ENCODE peak calls at places on chromosomes 11 and 22, in seven cellular contexts. E is CD8-positive, alpha-beta T cell; F is adrenal gland; A is cardiac muscle cell; G is H9; S is AG04450; U is right cardiac atrium. O is an unnamed sample.

GRCh38 chr22:26606611-26607010 is 11.2 kb downstream of the CRYBB1 start:
- DNase-seq in E (no peak), A (no peak), S (no peak), U (no peak), G (no peak), F (no peak), O (no peak)

GRCh38 chr11:3159296-3160190 is 5.6 kb downstream of the OSBPL5 start:
- DNase-seq in E (peak), F (no peak), A (peak), U (peak), S (no peak), G (no peak), O (no peak)

GRCh38 chr22:50136431-50137047 is 34.0 kb upstream of the PANX2 start:
- DNase-seq in E (no peak), F (no peak), U (peak), G (no peak), S (no peak), A (peak), O (peak)

GRCh38 chr22:41876275-41876674 is 38.6 kb downstream of the SHISA8 start:
- DNase-seq in E (no peak), A (no peak), F (no peak), S (no peak), U (no peak), G (no peak), O (no peak)

GRCh38 chr11:20031155-20032001 is 128.9 kb downstream of the DBX1 start:
- DNase-seq in A (no peak), E (no peak), F (no peak), S (peak), U (no peak), G (peak), O (peak)

GRCh38 chr11:70292863-70293262 is 22.4 kb downstream of the PPFIA1 start:
- DNase-seq in E (no peak), G (no peak), A (no peak), F (no peak), U (no peak), S (no peak), O (no peak)

GRCh38 chr11:43503417-43503816 is 144.7 kb downstream of the TTC17 start:
- DNase-seq in E (no peak), S (no peak), G (no peak), A (no peak), F (no peak), U (no peak), O (no peak)

GRCh38 chr11:11608783-11609232 is 13.0 kb downstream of the GALNT18 start:
- DNase-seq in F (no peak), U (no peak), S (no peak), E (no peak), G (no peak), A (no peak), O (peak)

GRCh38 chr22:27462190-27462589 is 339.4 kb downstream of the MN1 start:
- DNase-seq in E (no peak), A (no peak), G (no peak), U (no peak), F (no peak), S (no peak), O (no peak)

GRCh38 chr11:20045098-20045688 is 115.1 kb downstream of the DBX1 start:
- DNase-seq in A (no peak), S (no peak), G (no peak), U (peak), F (no peak), E (no peak), O (no peak)

GRCh38 chr22:26768986-26769385 is 111.6 kb downstream of the MIAT start:
- DNase-seq in S (no peak), E (no peak), U (no peak), F (no peak), G (no peak), A (no peak), O (no peak)

GRCh38 chr11:11036185-11037161 is 178.6 kb upstream of the ZBED5 start:
- DNase-seq in U (no peak), S (no peak), G (peak), F (peak), A (peak), E (peak), O (no peak)

GRCh38 chr11:134511255-134511654 is 99.2 kb upstream of the B3GAT1 start:
- DNase-seq in U (no peak), F (no peak), A (no peak), G (no peak), E (no peak), S (no peak), O (no peak)

GRCh38 chr11:68003846-68004550 is at the start of gene UNC93B1:
- DNase-seq in A (peak), F (peak), G (peak), U (peak), S (no peak), E (peak), O (peak)

GRCh38 chr22:43094551-43094950 is 5.4 kb upstream of the TTLL1 start:
- DNase-seq in F (no peak), S (no peak), G (no peak), A (no peak), E (no peak), U (no peak), O (no peak)

GRCh38 chr11:98587884-98588283 is 432.9 kb upstream of the CNTN5 start:
- DNase-seq in S (no peak), E (no peak), G (no peak), F (no peak), U (no peak), A (no peak), O (no peak)

GRCh38 chr11:97722721-97723120 is 1298.0 kb upstream of the CNTN5 start:
- DNase-seq in S (no peak), U (no peak), G (peak), A (no peak), E (no peak), F (no peak), O (no peak)

DNA sequence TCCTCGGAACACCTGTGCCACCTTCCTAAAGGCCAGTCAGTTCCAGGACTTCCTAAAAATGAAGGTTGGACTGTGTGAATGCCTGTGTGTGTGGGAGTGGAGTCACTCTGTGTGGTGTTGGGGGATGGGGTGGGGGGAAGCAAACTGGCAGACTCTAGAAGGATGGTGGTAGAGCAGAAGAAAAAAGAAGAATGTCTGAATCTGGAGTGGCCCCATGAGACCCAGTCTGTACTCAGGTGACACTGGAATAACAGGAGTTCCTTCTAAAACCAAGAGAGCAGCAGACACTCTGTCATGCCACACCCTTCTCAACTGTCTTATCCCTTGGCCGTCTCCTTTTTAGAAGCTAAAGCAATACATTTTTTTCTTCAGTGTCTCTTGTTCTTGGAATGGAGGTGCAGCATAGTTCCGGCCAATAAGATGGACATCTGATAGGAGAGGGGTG is 82.9 kb downstream of the MAML2 start:
- DNase-seq in F (no peak), G (no peak), S (no peak), A (no peak), E (no peak), U (no peak), O (no peak)
- H3K27ac ChIP-seq in F (no peak), G (no peak), S (peak), A (no peak), E (no peak), U (no peak), O (no peak)

GRCh38 chr22:48919187-48919590 is 908.5 kb downstream of the BRD1 start:
- DNase-seq in A (no peak), F (no peak), U (no peak), E (no peak), S (no peak), G (peak), O (no peak)

GRCh38 chr22:48920776-48921241 is 906.9 kb downstream of the BRD1 start:
- DNase-seq in F (no peak), A (no peak), E (no peak), G (peak), U (no peak), S (no peak), O (no peak)

GRCh38 chr22:48921411-48921903 is 906.2 kb downstream of the BRD1 start:
- DNase-seq in U (no peak), G (no peak), E (no peak), A (no peak), S (no peak), F (no peak), O (no peak)

GRCh38 chr22:48919851-48920589 is 907.7 kb downstream of the BRD1 start:
- DNase-seq in A (no peak), S (no peak), E (no peak), G (peak), F (no peak), U (no peak), O (no peak)

GRCh38 chr22:48918585-48919186 is 909.0 kb downstream of the BRD1 start:
- DNase-seq in A (no peak), G (peak), S (no peak), U (no peak), F (no peak), E (no peak), O (no peak)
- H3K27ac ChIP-seq in A (no peak), G (no peak), S (no peak), U (no peak), F (no peak), E (no peak), O (no peak)

DNA sequence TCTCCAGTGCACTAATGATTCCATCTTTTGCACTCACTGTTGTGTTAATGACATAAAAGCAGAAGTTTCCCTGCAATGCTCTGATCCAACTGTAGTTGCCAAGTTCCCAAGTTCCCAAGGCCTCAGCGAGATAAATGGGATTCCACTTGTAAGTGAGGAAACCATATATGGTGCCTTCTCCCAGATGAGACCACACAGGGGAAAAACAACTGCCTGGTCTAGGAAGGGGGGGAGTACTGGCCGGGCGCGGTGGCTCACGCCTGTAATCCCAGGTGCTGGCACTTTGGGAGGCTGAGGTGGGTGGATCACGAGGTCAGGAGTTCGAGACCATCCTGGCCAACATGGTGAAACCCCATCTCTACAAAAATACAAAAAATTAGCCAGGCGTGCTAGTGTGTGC is 23.3 kb upstream of the RELA start:
- DNase-seq in E (no peak), G (no peak), A (peak), F (no peak), U (no peak), S (no peak), O (no peak)
- H3K27ac ChIP-seq in E (no peak), G (no peak), A (no peak), F (no peak), U (peak), S (no peak), O (no peak)

DNA sequence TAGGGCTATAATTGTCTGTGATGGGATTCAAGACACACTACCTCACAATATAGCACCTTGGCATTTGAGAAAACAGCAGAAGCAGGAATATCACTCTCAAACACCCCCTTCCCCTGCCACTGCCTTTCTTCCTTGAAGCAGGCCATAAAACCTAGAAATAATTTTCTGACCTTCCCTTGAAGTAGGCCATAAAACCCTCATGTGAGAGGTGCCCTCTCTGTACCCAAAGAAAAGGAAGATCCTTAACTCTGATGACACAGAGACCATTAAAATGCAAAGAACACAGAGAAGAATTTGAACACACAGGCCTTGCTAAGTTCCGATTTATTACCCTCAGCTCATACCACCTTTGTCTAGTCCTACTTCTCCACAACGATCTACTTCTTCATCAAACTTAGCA is 631.7 kb upstream of the CADM1 start:
- DNase-seq in E (no peak), F (no peak), G (no peak), S (no peak), A (no peak), U (no peak), O (no peak)
- H3K27ac ChIP-seq in E (no peak), F (no peak), G (no peak), S (no peak), A (no peak), U (no peak), O (no peak)

DNA sequence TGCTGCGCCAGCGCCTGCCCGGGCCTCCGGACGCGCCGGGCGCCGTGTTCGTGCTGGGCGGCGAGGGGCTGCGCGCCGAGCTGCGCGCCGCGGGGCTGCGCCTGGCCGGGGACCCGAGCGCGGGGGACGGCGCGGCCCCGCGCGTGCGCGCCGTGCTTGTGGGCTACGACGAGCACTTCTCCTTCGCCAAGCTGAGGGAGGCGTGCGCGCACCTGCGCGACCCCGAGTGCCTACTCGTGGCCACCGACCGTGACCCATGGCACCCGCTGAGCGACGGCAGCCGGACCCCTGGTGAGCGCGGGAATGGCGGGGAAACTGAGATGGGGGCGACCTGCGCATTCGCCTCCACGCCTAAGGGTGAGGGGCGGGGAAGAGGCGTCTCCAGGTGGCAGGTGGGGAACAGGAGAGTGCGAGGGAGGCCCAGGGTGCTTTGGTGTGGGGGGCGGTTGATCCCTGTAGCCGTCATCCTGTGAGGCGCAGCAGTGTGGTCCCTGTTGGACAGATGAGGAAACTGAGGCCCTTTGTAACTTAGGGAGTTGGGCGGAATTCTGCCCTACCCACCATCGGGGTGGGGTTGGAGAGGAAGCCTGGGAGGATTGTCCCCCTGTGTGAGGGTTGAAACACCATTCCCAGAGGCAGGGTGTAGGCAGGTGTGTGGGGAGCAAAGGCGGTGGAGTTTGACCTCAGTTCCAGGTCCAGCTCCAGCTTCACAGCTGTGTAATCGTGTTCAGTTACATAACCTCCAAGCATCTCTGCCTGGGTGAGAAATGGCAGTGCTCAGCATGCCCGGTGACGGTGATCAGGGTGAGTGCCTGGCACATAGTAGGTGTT is 758 bp downstream of the PDXP start:
- DNase-seq in F (no peak), G (no peak), S (no peak), U (no peak), E (no peak), A (no peak), O (no peak)
- H3K27ac ChIP-seq in F (peak), G (no peak), S (no peak), U (no peak), E (no peak), A (no peak), O (no peak)

GRCh38 chr11:35804446-35805040 is 139.3 kb upstream of the LDLRAD3 start:
- DNase-seq in S (no peak), A (no peak), U (no peak), G (no peak), F (no peak), E (no peak), O (no peak)
- H3K27ac ChIP-seq in S (no peak), A (no peak), U (no peak), G (no peak), F (no peak), E (no peak), O (no peak)

GRCh38 chr11:86672007-86672621 is at the start of gene ME3:
- DNase-seq in F (peak), G (peak), U (peak), E (peak), S (no peak), A (peak), O (peak)
- H3K27ac ChIP-seq in F (peak), G (no peak), U (peak), E (peak), S (peak), A (no peak), O (peak)

GRCh38 chr11:130476922-130477491 is 28.6 kb downstream of the ADAMTS15 start:
- DNase-seq in S (no peak), F (no peak), U (peak), G (no peak), A (no peak), E (no peak), O (no peak)
- H3K27ac ChIP-seq in S (peak), F (peak), U (peak), G (no peak), A (peak), E (no peak), O (no peak)

DNA sequence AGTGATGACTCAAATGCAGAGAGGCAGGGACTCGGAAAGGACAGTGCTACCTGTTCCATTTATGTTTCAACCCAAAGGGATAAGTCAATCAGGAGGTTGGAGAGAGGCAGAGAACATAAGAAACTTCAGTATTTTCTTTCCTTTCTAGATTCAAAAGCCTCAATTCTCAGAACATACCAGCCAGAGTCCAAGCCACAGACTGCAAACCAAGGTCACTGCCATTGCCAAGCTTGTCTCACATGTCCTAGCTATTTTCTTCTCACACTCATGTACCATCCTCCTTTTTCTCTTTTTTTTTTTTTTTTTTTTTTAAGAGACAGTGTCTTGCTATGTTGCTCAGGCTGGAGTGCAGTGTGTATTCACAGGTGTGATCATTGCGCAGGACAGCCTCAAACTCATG is 111.7 kb upstream of the AKIP1 start:
- DNase-seq in E (no peak), U (no peak), G (no peak), A (no peak), S (no peak), F (no peak), O (no peak)
- H3K27ac ChIP-seq in E (no peak), U (peak), G (no peak), A (no peak), S (no peak), F (peak), O (no peak)

O was measured in SJSA1.